ENCODE peak calls at places on chromosome 6, in eight cellular contexts. L is psoas muscle, N is A549, J is colonic mucosa, Q is GM10248, D is transverse colon, K is heart left ventricle, A is choroid plexus epithelial cell. W is an unnamed sample.

GRCh38 chr6:49401063-49401462 is 62.0 kb downstream of the MMUT start:
- DNase-seq in L (no peak), N (no peak), J (no peak), Q (no peak), D (no peak), K (no peak), A (no peak), W (no peak)

GRCh38 chr6:63816979-63817436 is 181.4 kb downstream of the PHF3 start:
- DNase-seq in L (no peak), N (peak; percentile 20), J (no peak), Q (no peak), D (no peak), K (no peak), A (peak; percentile 61), W (no peak)

GRCh38 chr6:2986722-2987196 is 12.9 kb upstream of the NQO2 start:
- DNase-seq in L (no peak), N (no peak), J (peak; percentile 46), Q (no peak), D (no peak), K (no peak), A (peak; percentile 46), W (no peak)

GRCh38 chr6:143675946-143676345 is 1.8 kb upstream of the PHACTR2 start:
- DNase-seq in L (no peak), N (peak; percentile 21), J (no peak), Q (no peak), D (no peak), K (no peak), A (peak; percentile 71), W (no peak)

GRCh38 chr6:11271637-11272036 is 39.2 kb upstream of the NEDD9 start:
- DNase-seq in L (no peak), N (no peak), J (no peak), Q (no peak), D (no peak), K (no peak), A (peak; percentile 71), W (no peak)

GRCh38 chr6:89120371-89120770 is 2.5 kb upstream of the SRSF12 start:
- DNase-seq in L (no peak), N (peak; percentile 37), J (no peak), Q (no peak), D (no peak), K (no peak), A (no peak), W (no peak)

GRCh38 chr6:90187437-90188049 is 109.1 kb downstream of the BACH2 start:
- DNase-seq in L (no peak), N (no peak), J (no peak), Q (no peak), D (no peak), K (no peak), A (no peak), W (no peak)

GRCh38 chr6:34066284-34066571 is 79.7 kb downstream of the GRM4 start:
- DNase-seq in L (no peak), N (no peak), J (no peak), Q (no peak), D (no peak), K (no peak), A (no peak), W (no peak)

GRCh38 chr6:134372603-134373281 is 54.8 kb upstream of the SGK1 start:
- DNase-seq in L (peak; percentile 37), N (peak; percentile 38), J (peak; percentile 39), Q (no peak), D (peak; percentile 58), K (no peak), A (peak; percentile 94), W (peak; percentile 32)

GRCh38 chr6:27553123-27553904 is 80.4 kb upstream of the ZNF184 start:
- DNase-seq in L (no peak), N (peak; percentile 86), J (no peak), Q (peak; percentile 57), D (no peak), K (no peak), A (peak; percentile 53), W (no peak)

GRCh38 chr6:9938801-9939200 is 476.1 kb downstream of the TFAP2A start:
- DNase-seq in L (no peak), N (no peak), J (no peak), Q (no peak), D (no peak), K (no peak), A (no peak), W (no peak)

GRCh38 chr6:6414946-6415345 is 94.5 kb upstream of the F13A1 start:
- DNase-seq in L (no peak), N (no peak), J (no peak), Q (no peak), D (no peak), K (no peak), A (no peak), W (no peak)

GRCh38 chr6:35365599-35366596 is 23.5 kb downstream of the PPARD start:
- DNase-seq in L (no peak), N (no peak), J (no peak), Q (no peak), D (no peak), K (no peak), A (no peak), W (no peak)

GRCh38 chr6:99514089-99514488 is 1.1 kb downstream of the USP45 start:
- DNase-seq in L (no peak), N (no peak), J (peak; percentile 20), Q (no peak), D (no peak), K (no peak), A (peak; percentile 55), W (no peak)

GRCh38 chr6:93318127-93318526 is 101.2 kb downstream of the EPHA7 start:
- DNase-seq in L (no peak), N (no peak), J (no peak), Q (no peak), D (no peak), K (no peak), A (no peak), W (no peak)

GRCh38 chr6:170345662-170346061 is 39.1 kb downstream of the FAM120B start:
- DNase-seq in L (no peak), N (no peak), J (no peak), Q (no peak), D (no peak), K (no peak), A (peak; percentile 11), W (no peak)

GRCh38 chr6:36130672-36131516 is 581 bp downstream of the MAPK13 start:
- DNase-seq in L (peak; percentile 58), N (no peak), J (peak; percentile 69), Q (peak; percentile 73), D (peak; percentile 77), K (no peak), A (peak; percentile 19), W (no peak)

GRCh38 chr6:76771076-76771634 is 692.1 kb downstream of the HTR1B start:
- DNase-seq in L (no peak), N (no peak), J (no peak), Q (no peak), D (no peak), K (peak; percentile 44), A (no peak), W (peak; percentile 35)

GRCh38 chr6:11307226-11307625 is 74.8 kb upstream of the NEDD9 start:
- DNase-seq in L (no peak), N (no peak), J (no peak), Q (no peak), D (no peak), K (no peak), A (no peak), W (no peak)

GRCh38 chr6:77906070-77906469 is 253.2 kb downstream of the MEI4 start:
- DNase-seq in L (no peak), N (no peak), J (no peak), Q (no peak), D (no peak), K (no peak), A (no peak), W (no peak)

GRCh38 chr6:16823700-16824352 is 62.6 kb upstream of the ATXN1 start:
- DNase-seq in L (no peak), N (no peak), J (no peak), Q (no peak), D (no peak), K (no peak), A (no peak), W (no peak)

GRCh38 chr6:152112503-152113261 is 305.2 kb downstream of the ESR1 start:
- DNase-seq in L (peak; percentile 77), N (no peak), J (peak; percentile 48), Q (no peak), D (peak; percentile 57), K (peak; percentile 77), A (no peak), W (peak; percentile 74)

GRCh38 chr6:31079656-31080261 is 32.6 kb downstream of the C6orf15 start:
- DNase-seq in L (peak; percentile 46), N (peak; percentile 53), J (peak; percentile 80), Q (peak; percentile 69), D (peak; percentile 64), K (peak; percentile 48), A (peak; percentile 80), W (peak; percentile 34)
- TF ChIP-seq CTCF in L (peak; percentile 78), N (peak; percentile 72), J (peak; percentile 73), Q (peak; percentile 78), D (peak; percentile 81), K (peak; percentile 82), A (peak; percentile 85), W (peak; percentile 87)

GRCh38 chr6:50952092-50952932 is 133.6 kb downstream of the TFAP2B start:
- DNase-seq in L (no peak), N (no peak), J (no peak), Q (no peak), D (no peak), K (no peak), A (peak; percentile 8), W (no peak)
- TF ChIP-seq CTCF in L (no peak), N (no peak), J (no peak), Q (no peak), D (no peak), K (no peak), A (no peak), W (no peak)

DNA sequence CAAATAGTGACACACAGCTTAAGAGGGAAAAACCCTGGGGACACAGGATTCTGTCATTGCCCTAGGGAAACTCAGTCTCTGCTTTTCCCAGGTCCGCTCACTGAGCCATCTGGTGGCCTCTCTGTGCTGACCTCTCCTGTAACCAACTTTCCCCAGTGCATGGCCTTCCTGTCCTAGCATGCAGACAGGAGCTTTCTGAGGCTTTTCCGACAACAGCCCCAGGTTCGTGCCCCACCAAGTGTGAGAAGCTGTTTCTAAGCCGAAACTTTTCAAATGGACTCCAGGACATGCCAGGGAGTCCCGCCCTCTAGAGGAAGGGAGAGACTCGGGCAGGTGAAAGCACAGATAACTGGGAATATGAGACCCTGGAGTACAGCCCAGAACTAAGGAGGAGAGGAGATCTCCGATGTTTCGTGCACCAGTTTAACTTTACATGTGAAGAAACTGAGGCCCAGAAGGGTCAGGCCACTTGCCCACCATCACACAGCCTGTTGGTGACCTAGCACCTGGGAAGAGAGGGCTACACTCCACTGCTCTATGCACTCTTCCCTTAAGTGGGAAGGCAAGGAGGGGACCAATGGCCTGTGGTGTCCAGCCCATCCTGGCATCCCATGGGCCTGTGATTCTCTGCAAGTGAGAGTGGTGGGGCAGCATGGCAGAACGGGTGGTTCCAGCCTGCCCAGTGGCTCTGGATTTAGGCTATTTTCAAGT is 46.2 kb downstream of the RPP40 start:
- DNase-seq in L (no peak), N (no peak), J (no peak), Q (no peak), D (no peak), K (no peak), A (no peak), W (no peak)
- TF ChIP-seq CTCF in L (peak; percentile 24), N (peak; percentile 23), J (peak; percentile 27), Q (no peak), D (peak; percentile 11), K (no peak), A (peak; percentile 44), W (peak; percentile 45)

DNA sequence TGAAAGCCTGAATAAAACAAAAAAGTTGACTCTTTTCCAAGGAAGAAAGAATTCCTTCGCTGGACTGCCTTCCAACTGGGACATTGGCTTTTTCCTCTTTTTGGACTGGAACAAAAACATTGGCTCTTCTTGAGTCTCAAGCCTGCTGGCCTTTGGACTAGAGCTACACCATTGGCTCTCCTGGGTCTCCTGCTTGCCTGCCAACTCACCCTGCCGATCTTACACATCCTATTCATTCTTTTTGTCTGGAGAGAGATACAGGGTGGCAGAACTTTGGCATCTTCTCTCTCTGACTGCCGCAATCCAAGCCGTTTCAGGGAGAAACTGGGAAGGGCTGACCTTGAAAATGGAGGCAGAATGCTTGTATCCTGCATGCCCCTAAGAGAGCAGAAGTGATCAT is 20.2 kb downstream of the DDO start:
- DNase-seq in L (no peak), N (no peak), J (no peak), Q (no peak), D (no peak), K (no peak), A (no peak), W (no peak)
- TF ChIP-seq CTCF in L (no peak), N (no peak), J (no peak), Q (no peak), D (no peak), K (no peak), A (no peak), W (no peak)